ENCODE peak calls at places on chromosome 22, in seven cellular contexts. G is sigmoid colon; W is kidney; V is stimulated activated CD8-positive, alpha-beta memory T cell treated with anti-CD3 and anti-CD28 coated beads, Interleukin-12 subunit alpha, Interleukin-12 subunit beta, amount 100 ng/mL, for 4 hours; I is AG04449; N is psoas muscle; H is neuronal stem cell. J is an unnamed sample.

GRCh38 chr22:19643448-19644313 is 70.6 kb upstream of the SEPTIN5 start:
- DNase-seq in G (no peak), W (no peak), V (no peak), I (no peak), N (no peak), H (no peak), J (no peak)

GRCh38 chr22:41123151-41123550 is 30.8 kb downstream of the EP300 start:
- DNase-seq in G (no peak), W (no peak), V (no peak), I (no peak), N (no peak), H (no peak), J (no peak)

GRCh38 chr22:31637938-31638618 is 23.9 kb downstream of the PISD start:
- DNase-seq in G (no peak), W (no peak), V (no peak), I (no peak), N (no peak), H (no peak), J (no peak)

GRCh38 chr22:39234867-39235687 is 9.7 kb downstream of the PDGFB start:
- DNase-seq in G (no peak), W (peak), V (no peak), I (no peak), N (peak), H (no peak), J (no peak)

GRCh38 chr22:48448821-48449220 is 1378.9 kb downstream of the BRD1 start:
- DNase-seq in G (no peak), W (peak), V (no peak), I (no peak), N (no peak), H (no peak), J (no peak)

GRCh38 chr22:30605449-30606110 is 1.4 kb upstream of the TCN2 start:
- DNase-seq in G (no peak), W (no peak), V (no peak), I (no peak), N (peak), H (no peak), J (peak)

GRCh38 chr22:42039271-42039670 is 31.3 kb downstream of the NAGA start:
- DNase-seq in G (no peak), W (no peak), V (no peak), I (no peak), N (no peak), H (no peak), J (no peak)

GRCh38 chr22:18091478-18091877 is 13.7 kb downstream of the PEX26 start:
- DNase-seq in G (no peak), W (no peak), V (no peak), I (no peak), N (no peak), H (no peak), J (no peak)

GRCh38 chr22:50170453-50171318 is at the start of gene PANX2:
- DNase-seq in G (no peak), W (peak), V (no peak), I (no peak), N (peak), H (no peak), J (no peak)

GRCh38 chr22:19035474-19036228 is 86.6 kb downstream of the DGCR2 start:
- DNase-seq in G (no peak), W (peak), V (no peak), I (no peak), N (no peak), H (peak), J (no peak)

GRCh38 chr22:32177221-32177765 is 18.2 kb upstream of the C22orf42 start:
- DNase-seq in G (no peak), W (no peak), V (no peak), I (no peak), N (no peak), H (no peak), J (no peak)

J was measured in effector CD4-positive, alpha-beta T cell.